ENCODE peak calls at places on chromosomes 1 and 21, in nine cellular contexts. O is NCI-H1930; R is naive thymus-derived CD8-positive, alpha-beta T cell; W is stimulated activated CD8-positive, alpha-beta memory T cell treated with anti-CD3 and anti-CD28 coated beads, Interleukin-2, amount 100 ng/mL, for 1 hour; B is CD8-positive, alpha-beta T cell; G is GM23248; N is mucosa of gallbladder; Y is activated CD8-positive, alpha-beta memory T cell treated with anti-CD3 and anti-CD28 coated beads, Interleukin-2, amount 50 U/mL, for 4 hours; L is stimulated activated CD4-positive, alpha-beta T cell treated with anti-CD3 and anti-CD28 coated beads, Interleukin-4, amount 100 ng/mL, for 1 hour. M is an unnamed sample.

GRCh38 chr1:981955-982558 is at the start of gene PERM1:
- DNase-seq in B (no peak), W (no peak), R (no peak), L (no peak), O (no peak), G (no peak), N (no peak), Y (no peak), M (no peak)

GRCh38 chr1:208646431-208646830 is 402.2 kb upstream of the PLXNA2 start:
- DNase-seq in G (no peak), L (no peak), Y (no peak), W (no peak), O (no peak), R (no peak), N (no peak), B (no peak), M (no peak)

GRCh38 chr21:46307625-46308024 is 16.0 kb downstream of the C21orf58 start:
- DNase-seq in G (peak; percentile 62), O (no peak), N (no peak), R (no peak), W (no peak), B (no peak), L (no peak), Y (no peak), M (no peak)

GRCh38 chr1:247848346-247848745 is 6.7 kb upstream of the OR11L1 start:
- DNase-seq in G (no peak), R (no peak), Y (no peak), B (no peak), W (no peak), N (no peak), O (no peak), L (no peak), M (no peak)

GRCh38 chr21:32426592-32427051 is 14.1 kb downstream of the EVA1C start:
- DNase-seq in L (no peak), Y (no peak), O (no peak), N (no peak), G (peak; percentile 58), R (no peak), B (no peak), W (no peak), M (no peak)

GRCh38 chr1:67544921-67545320 is 114.7 kb upstream of the SERBP1 start:
- DNase-seq in B (no peak), N (no peak), R (no peak), Y (no peak), W (no peak), O (no peak), G (no peak), L (no peak), M (no peak)

GRCh38 chr1:241844593-241844992 is 3.4 kb upstream of the EXO1 start:
- DNase-seq in O (no peak), B (no peak), N (no peak), W (no peak), L (no peak), G (no peak), R (no peak), Y (no peak), M (no peak)

GRCh38 chr1:173297798-173298391 is 90.8 kb upstream of the TNFSF4 start:
- DNase-seq in N (no peak), Y (no peak), W (no peak), G (no peak), L (no peak), R (no peak), O (no peak), B (no peak), M (no peak)

GRCh38 chr1:17875882-17876280 is 120.7 kb downstream of the ACTL8 start:
- DNase-seq in W (no peak), L (no peak), B (no peak), O (no peak), R (no peak), N (no peak), G (peak; percentile 70), Y (no peak), M (no peak)